ENCODE peak calls at places on chromosomes 4 and X, in six cellular contexts. P is RWPE1, I is suprapubic skin, J is PC-3, A is GM23338, N is sigmoid colon. L is an unnamed sample.

GRCh38 chrX:101230636-101231035 is 11.1 kb downstream of the DRP2 start:
- DNase-seq in P (no peak), I (no peak), A (no peak), N (no peak), J (peak), L (peak)

GRCh38 chrX:102720237-102721168 is at the start of gene GPRASP3:
- DNase-seq in J (no peak), A (peak), N (peak), I (peak), P (peak), L (peak)

GRCh38 chrX:133838761-133839676 is 146.4 kb downstream of the GPC3 start:
- DNase-seq in J (peak), I (no peak), A (peak), P (peak), N (no peak), L (no peak)

GRCh38 chr4:2937146-2937857 is 25.9 kb downstream of the NOP14 start:
- DNase-seq in N (peak), J (peak), A (no peak), P (peak), I (peak), L (peak)

GRCh38 chr4:76787898-76788297 is 110.0 kb downstream of the SOWAHB start:
- DNase-seq in N (no peak), P (no peak), J (no peak), A (no peak), I (no peak), L (no peak)

GRCh38 chr4:134567461-134567860 is 365.9 kb upstream of the PABPC4L start:
- DNase-seq in J (no peak), P (no peak), N (no peak), I (no peak), A (no peak), L (peak)

GRCh38 chr4:8351931-8352367 is 82.4 kb downstream of the HTRA3 start:
- DNase-seq in I (peak), J (no peak), A (no peak), P (no peak), N (peak), L (peak)

GRCh38 chrX:97224148-97224547 is 340.4 kb downstream of the RPA4 start:
- DNase-seq in P (no peak), I (no peak), J (no peak), A (no peak), N (no peak), L (no peak)

GRCh38 chr4:15455290-15455689 is 14.4 kb upstream of the CC2D2A start:
- DNase-seq in A (no peak), I (no peak), N (peak), J (no peak), P (no peak), L (peak)

GRCh38 chr4:16636304-16636703 is 262.1 kb downstream of the LDB2 start:
- DNase-seq in P (no peak), J (no peak), A (no peak), N (no peak), I (no peak), L (no peak)

GRCh38 chr4:123591875-123592274 is 195.3 kb downstream of the SPRY1 start:
- DNase-seq in P (no peak), N (no peak), A (no peak), J (no peak), I (no peak), L (no peak)

GRCh38 chrX:2500681-2501151 is at the start of the genes DHRSX and ZBED1:
- DNase-seq in A (no peak), I (no peak), N (no peak), P (peak), J (peak), L (no peak)

GRCh38 chr4:80215449-80216052 is 18.2 kb downstream of the PRDM8 start:
- DNase-seq in P (no peak), I (no peak), N (no peak), A (peak), J (peak), L (no peak)

GRCh38 chr4:145216532-145216931 is 36.1 kb upstream of the OTUD4 start:
- DNase-seq in A (peak), J (peak), N (no peak), I (no peak), P (peak), L (peak)

GRCh38 chr4:85210353-85210752 is 243.9 kb upstream of the WDFY3 start:
- DNase-seq in N (no peak), A (no peak), J (peak), P (peak), I (no peak), L (no peak)

GRCh38 chr4:56844817-56845580 is 23.5 kb upstream of the SPINK2 start:
- DNase-seq in P (no peak), N (no peak), I (no peak), A (peak), J (no peak), L (no peak)

GRCh38 chr4:123952530-123953274 is 556.1 kb downstream of the SPRY1 start:
- DNase-seq in P (no peak), A (peak), N (no peak), I (no peak), J (peak), L (no peak)

GRCh38 chrX:130120321-130120731 is 10.0 kb upstream of the ELF4 start:
- DNase-seq in N (no peak), A (peak), J (no peak), P (no peak), I (no peak), L (no peak)

GRCh38 chrX:100731441-100732281 is at the start of gene SYTL4:
- DNase-seq in N (peak), P (peak), A (peak), J (peak), I (peak), L (no peak)

GRCh38 chrX:134693644-134694043 is 35.4 kb upstream of the PLAC1 start:
- DNase-seq in J (no peak), I (no peak), N (no peak), P (no peak), A (no peak), L (no peak)

GRCh38 chrX:153381684-153382532 is 19.2 kb downstream of the PNMA6E start:
- DNase-seq in N (no peak), I (no peak), J (no peak), A (peak), P (peak), L (peak)

GRCh38 chrX:18871161-18871880 is 112.6 kb downstream of the PHKA2 start:
- DNase-seq in A (no peak), J (no peak), P (no peak), I (no peak), N (no peak), L (peak)

GRCh38 chr4:73450398-73451004 is 14.5 kb downstream of the AFP start:
- DNase-seq in A (peak), I (no peak), J (peak), P (peak), N (no peak), L (peak)
- TF ChIP-seq CTCF in A (no peak), I (no peak), J (no peak), P (no peak), N (no peak), L (no peak)

GRCh38 chr4:52844596-52844995 is 17.5 kb upstream of the RASL11B start:
- DNase-seq in P (no peak), A (no peak), I (no peak), N (no peak), J (no peak), L (no peak)

GRCh38 chr4:52843958-52844357 is 18.2 kb upstream of the RASL11B start:
- DNase-seq in P (no peak), N (no peak), A (no peak), I (no peak), J (no peak), L (no peak)

GRCh38 chr4:52841707-52842456 is 20.2 kb upstream of the RASL11B start:
- DNase-seq in I (no peak), J (no peak), P (no peak), N (no peak), A (no peak), L (no peak)

GRCh38 chr4:52842788-52843187 is 19.3 kb upstream of the RASL11B start:
- DNase-seq in N (no peak), I (no peak), A (no peak), P (no peak), J (no peak), L (no peak)

GRCh38 chr4:52843351-52843750 is 18.8 kb upstream of the RASL11B start:
- DNase-seq in I (no peak), P (no peak), N (no peak), J (no peak), A (no peak), L (no peak)
- H3K27ac ChIP-seq in I (no peak), P (no peak), N (no peak), J (no peak), A (no peak), L (no peak)

DNA sequence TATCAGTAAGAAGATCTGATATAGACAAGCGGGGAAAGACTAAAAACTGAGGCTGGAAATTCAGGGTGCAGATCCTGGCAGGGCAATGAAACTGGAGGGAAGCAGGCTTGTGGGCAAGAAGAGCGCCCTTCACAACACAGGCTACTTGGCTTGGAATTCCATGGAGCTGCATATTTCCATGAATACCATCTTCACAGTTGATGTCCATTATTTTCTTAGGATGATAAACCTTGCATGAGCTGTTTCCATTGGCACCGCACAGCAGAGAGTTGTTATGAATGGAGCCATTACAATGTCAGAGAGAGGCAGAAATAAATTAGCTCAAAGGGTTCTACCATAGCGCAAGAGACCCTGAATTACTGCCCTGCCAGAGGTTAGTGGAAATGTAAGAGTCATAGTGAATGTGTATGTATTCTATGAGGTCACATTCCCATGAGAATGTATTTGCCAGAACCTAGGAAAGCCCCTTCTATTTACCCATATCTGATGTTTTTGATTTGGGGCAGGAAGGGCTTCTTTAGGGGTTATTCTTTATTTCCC is 215.5 kb downstream of the PALLD start:
- DNase-seq in P (no peak), I (no peak), J (no peak), N (no peak), A (no peak), L (no peak)
- TF ChIP-seq CTCF in P (no peak), I (no peak), J (no peak), N (no peak), A (no peak), L (no peak)

DNA sequence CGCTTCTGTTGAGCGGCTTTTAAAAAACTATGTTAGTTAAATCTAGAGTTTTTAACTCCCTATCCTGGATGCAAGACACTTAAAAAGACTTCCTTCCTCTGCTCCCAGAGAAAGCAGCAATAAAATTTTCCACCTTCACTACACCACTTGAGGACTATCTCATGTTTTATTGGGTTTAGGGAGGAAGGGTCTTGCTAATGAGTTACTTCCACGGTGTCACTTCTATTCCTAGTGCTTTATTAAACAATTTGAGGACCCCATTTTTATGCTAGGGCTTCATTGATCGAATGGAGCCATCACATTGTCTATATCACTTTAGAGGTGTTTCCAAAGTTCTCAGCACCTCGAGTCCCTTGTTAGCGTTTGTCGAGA is 3.7 kb upstream of the STIM2 start:
- DNase-seq in J (no peak), P (no peak), A (no peak), I (no peak), N (no peak), L (no peak)
- H3K27ac ChIP-seq in J (peak), P (peak), A (peak), I (peak), N (peak), L (peak)

GRCh38 chr4:139675651-139676050 is 10.0 kb downstream of the MGST2 start:
- DNase-seq in P (no peak), I (no peak), N (no peak), A (no peak), J (no peak), L (no peak)
- TF ChIP-seq CTCF in P (no peak), I (no peak), N (no peak), A (no peak), J (no peak), L (no peak)

GRCh38 chr4:149997881-149998421 is 80.3 kb upstream of the DCLK2 start:
- DNase-seq in J (peak), I (no peak), N (no peak), P (peak), A (no peak), L (no peak)
- H3K27ac ChIP-seq in J (peak), I (no peak), N (peak), P (no peak), A (no peak), L (no peak)

DNA sequence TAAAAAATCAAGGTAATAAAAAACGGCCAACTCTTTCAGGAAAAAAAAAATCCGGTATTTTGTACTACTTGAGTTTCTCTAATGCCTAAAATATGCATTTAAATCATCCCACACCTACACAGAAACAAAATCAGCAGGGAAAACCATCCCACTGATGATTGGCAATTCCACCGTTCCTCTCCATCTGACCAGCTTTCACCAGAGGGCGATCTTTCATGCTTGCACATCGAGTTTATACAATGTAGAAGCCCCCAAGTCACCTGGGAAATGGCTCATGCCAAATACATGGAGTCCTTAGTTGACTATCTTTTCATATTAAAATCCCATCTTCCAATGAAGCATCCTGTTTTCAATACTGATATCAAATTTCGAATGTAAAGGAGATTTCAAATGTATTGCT is 69.2 kb downstream of the PTCHD1 start:
- DNase-seq in I (no peak), N (no peak), J (peak), P (no peak), A (peak), L (no peak)
- TF ChIP-seq CTCF in I (no peak), N (no peak), J (peak), P (no peak), A (peak), L (peak)

GRCh38 chr4:183723561-183724228 is 64.6 kb downstream of the TRAPPC11 start:
- DNase-seq in N (no peak), A (no peak), I (no peak), J (no peak), P (no peak), L (no peak)
- H3K27ac ChIP-seq in N (no peak), A (peak), I (no peak), J (peak), P (no peak), L (no peak)

DNA sequence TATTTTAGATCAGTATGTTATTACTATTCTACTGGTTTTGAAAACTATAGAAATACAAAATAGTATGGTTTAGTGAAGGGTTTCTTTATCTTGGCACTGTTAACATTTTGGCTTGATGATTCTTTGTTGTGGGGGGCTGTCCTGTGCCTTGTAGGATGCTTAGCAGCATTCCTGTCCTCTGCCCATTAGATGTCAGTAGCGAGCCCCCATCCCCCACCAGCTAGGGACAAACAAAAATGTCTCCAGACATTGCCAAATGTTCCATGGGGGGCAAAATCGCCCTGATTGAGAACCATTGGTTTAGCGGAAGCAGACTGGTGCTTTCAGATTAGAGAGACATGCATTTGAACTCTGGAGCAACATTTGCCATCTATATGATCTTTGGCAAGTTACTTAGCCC is 23.3 kb downstream of the SPARCL1 start:
- DNase-seq in P (no peak), A (peak), J (no peak), N (no peak), I (no peak), L (no peak)
- TF ChIP-seq CTCF in P (peak), A (peak), J (peak), N (no peak), I (no peak), L (peak)

DNA sequence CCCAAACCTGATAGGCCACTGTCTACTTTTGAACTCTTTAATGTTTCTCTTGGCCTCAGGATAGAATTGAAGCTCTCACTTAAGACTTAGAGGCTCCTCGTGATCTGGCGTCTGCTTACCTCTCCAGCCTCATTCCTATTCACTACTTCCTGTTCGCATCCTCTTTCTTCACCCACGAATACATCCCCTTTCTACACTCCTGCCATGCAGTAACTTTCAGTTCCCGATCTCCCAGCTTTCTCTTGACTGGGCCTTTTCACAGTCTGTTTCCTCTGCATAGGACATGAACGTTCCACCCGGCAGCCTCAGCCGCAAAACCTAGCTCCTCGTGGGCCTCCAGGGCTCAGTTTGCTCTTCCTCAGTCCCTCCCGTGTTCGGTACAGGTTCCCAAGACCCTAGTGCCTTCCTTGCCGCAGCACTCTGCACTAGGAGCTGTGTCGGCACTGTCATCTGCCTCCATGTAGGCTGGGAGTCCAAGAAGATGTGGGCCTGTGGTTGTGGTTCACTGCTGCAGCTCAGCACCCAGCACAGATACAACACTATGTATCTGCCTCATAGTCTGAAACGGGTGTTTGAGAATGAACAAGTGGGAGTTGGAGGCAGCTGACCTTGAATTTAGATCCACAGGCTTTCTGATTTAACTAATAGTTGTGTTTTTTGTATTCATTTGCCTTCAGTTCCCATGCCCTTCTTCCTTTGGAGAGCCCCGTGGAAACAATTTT is 15.8 kb downstream of the RPL39 start:
- DNase-seq in P (no peak), N (no peak), I (no peak), J (no peak), A (no peak), L (no peak)
- H3K27ac ChIP-seq in P (no peak), N (no peak), I (no peak), J (no peak), A (no peak), L (no peak)

L was measured in brain microvascular endothelial cell.